ENCODE peak calls at places on chromosomes 7 and 10, in ten cellular contexts. One of them, this sample, is unnamed.

GRCh38 chr10:49123981-49124920 is 8.9 kb upstream of the VSTM4 start:
- DNase-seq in K562: no peak
- DNase-seq in prostate gland: no peak
- DNase-seq in endothelial cell of umbilical vein: no peak
- DNase-seq in breast epithelium: no peak
- DNase-seq in HCT116: no peak
- DNase-seq in GM12878: no peak
- DNase-seq in transverse colon: no peak
- DNase-seq in HepG2: no peak
- DNase-seq in vagina: peak; percentile 18
- DNase-seq in this sample: no peak

GRCh38 chr7:94655562-94655883 is 410 bp downstream of the SGCE start:
- DNase-seq in K562: no peak
- DNase-seq in prostate gland: no peak
- DNase-seq in endothelial cell of umbilical vein: no peak
- DNase-seq in breast epithelium: no peak
- DNase-seq in HCT116: no peak
- DNase-seq in GM12878: no peak
- DNase-seq in transverse colon: no peak
- DNase-seq in HepG2: no peak
- DNase-seq in vagina: no peak
- DNase-seq in this sample: peak; percentile 66

GRCh38 chr10:112288526-112288925 is 5.3 kb downstream of the TECTB start:
- DNase-seq in K562: no peak
- DNase-seq in prostate gland: no peak
- DNase-seq in endothelial cell of umbilical vein: no peak
- DNase-seq in breast epithelium: no peak
- DNase-seq in HCT116: no peak
- DNase-seq in GM12878: no peak
- DNase-seq in transverse colon: no peak
- DNase-seq in HepG2: no peak
- DNase-seq in vagina: no peak
- DNase-seq in this sample: no peak

GRCh38 chr7:22663721-22664120 is 63.3 kb upstream of the IL6 start:
- DNase-seq in K562: no peak
- DNase-seq in prostate gland: no peak
- DNase-seq in endothelial cell of umbilical vein: peak; percentile 78
- DNase-seq in breast epithelium: no peak
- DNase-seq in HCT116: no peak
- DNase-seq in GM12878: no peak
- DNase-seq in transverse colon: no peak
- DNase-seq in HepG2: no peak
- DNase-seq in vagina: no peak
- DNase-seq in this sample: no peak

GRCh38 chr7:1943933-1944618 is 274.0 kb downstream of the ELFN1 start:
- DNase-seq in K562: no peak
- DNase-seq in prostate gland: no peak
- DNase-seq in endothelial cell of umbilical vein: no peak
- DNase-seq in breast epithelium: no peak
- DNase-seq in HCT116: no peak
- DNase-seq in GM12878: no peak
- DNase-seq in transverse colon: no peak
- DNase-seq in HepG2: no peak
- DNase-seq in vagina: no peak
- DNase-seq in this sample: no peak

GRCh38 chr7:4091767-4092166 is 590.3 kb upstream of the FOXK1 start:
- DNase-seq in K562: no peak
- DNase-seq in prostate gland: no peak
- DNase-seq in endothelial cell of umbilical vein: no peak
- DNase-seq in breast epithelium: no peak
- DNase-seq in HCT116: no peak
- DNase-seq in GM12878: no peak
- DNase-seq in transverse colon: no peak
- DNase-seq in HepG2: no peak
- DNase-seq in vagina: no peak
- DNase-seq in this sample: no peak

GRCh38 chr10:22619111-22619510 is 95.3 kb downstream of the PIP4K2A start:
- DNase-seq in K562: no peak
- DNase-seq in prostate gland: no peak
- DNase-seq in endothelial cell of umbilical vein: no peak
- DNase-seq in breast epithelium: no peak
- DNase-seq in HCT116: no peak
- DNase-seq in GM12878: no peak
- DNase-seq in transverse colon: no peak
- DNase-seq in HepG2: no peak
- DNase-seq in vagina: no peak
- DNase-seq in this sample: no peak

GRCh38 chr10:34813626-34814227 is 1.4 kb downstream of the PARD3 start:
- DNase-seq in K562: no peak
- DNase-seq in prostate gland: peak; percentile 26
- DNase-seq in endothelial cell of umbilical vein: peak; percentile 62
- DNase-seq in breast epithelium: no peak
- DNase-seq in HCT116: no peak
- DNase-seq in GM12878: no peak
- DNase-seq in transverse colon: peak; percentile 33
- DNase-seq in HepG2: peak; percentile 42
- DNase-seq in vagina: no peak
- DNase-seq in this sample: no peak

GRCh38 chr10:79445217-79445707 is at the start of gene ZCCHC24:
- DNase-seq in K562: no peak
- DNase-seq in prostate gland: no peak
- DNase-seq in endothelial cell of umbilical vein: peak; percentile 34
- DNase-seq in breast epithelium: no peak
- DNase-seq in HCT116: peak; percentile 22
- DNase-seq in GM12878: no peak
- DNase-seq in transverse colon: peak; percentile 58
- DNase-seq in HepG2: no peak
- DNase-seq in vagina: peak; percentile 87
- DNase-seq in this sample: no peak

GRCh38 chr10:20115929-20116328 is 299.7 kb downstream of the PLXDC2 start:
- DNase-seq in K562: no peak
- DNase-seq in prostate gland: no peak
- DNase-seq in endothelial cell of umbilical vein: no peak
- DNase-seq in breast epithelium: no peak
- DNase-seq in HCT116: no peak
- DNase-seq in GM12878: no peak
- DNase-seq in transverse colon: no peak
- DNase-seq in HepG2: no peak
- DNase-seq in vagina: no peak
- DNase-seq in this sample: no peak

GRCh38 chr10:19663344-19663743 is 152.9 kb upstream of the PLXDC2 start:
- DNase-seq in K562: no peak
- DNase-seq in prostate gland: no peak
- DNase-seq in endothelial cell of umbilical vein: no peak
- DNase-seq in breast epithelium: no peak
- DNase-seq in HCT116: no peak
- DNase-seq in GM12878: no peak
- DNase-seq in transverse colon: no peak
- DNase-seq in HepG2: no peak
- DNase-seq in vagina: no peak
- DNase-seq in this sample: no peak

DNA sequence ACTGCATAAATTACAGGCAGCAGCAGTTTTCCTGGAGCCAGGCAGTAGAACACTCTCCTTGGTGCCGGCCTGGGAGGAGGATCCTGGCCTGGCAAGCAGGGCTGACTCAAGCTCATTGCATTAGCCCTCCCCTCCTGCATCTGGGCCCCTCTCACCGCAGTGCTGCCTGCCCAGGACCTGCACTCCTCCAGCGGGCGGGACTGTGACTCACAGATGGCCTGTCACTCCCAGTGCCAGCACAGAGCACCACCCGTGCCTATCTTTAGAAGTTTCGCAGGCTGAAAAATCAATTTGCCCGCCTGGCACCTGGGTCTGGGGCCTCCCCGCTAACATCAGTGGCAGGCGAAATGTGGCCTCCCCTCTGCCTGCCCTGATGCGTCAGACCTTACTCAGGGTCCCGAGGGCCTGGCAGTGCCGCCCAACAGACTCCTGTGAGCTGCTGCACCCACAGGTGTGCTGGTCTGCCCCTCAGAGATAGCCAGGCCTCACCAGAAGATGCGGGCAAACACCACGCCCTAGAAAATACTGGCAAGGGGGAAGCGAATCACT is 123.8 kb downstream of the KCNMA1 start:
- DNase-seq in K562: no peak
- DNase-seq in prostate gland: peak; percentile 26
- DNase-seq in endothelial cell of umbilical vein: no peak
- DNase-seq in breast epithelium: no peak
- DNase-seq in HCT116: peak; percentile 74
- DNase-seq in GM12878: no peak
- DNase-seq in transverse colon: peak; percentile 61
- DNase-seq in HepG2: no peak
- DNase-seq in vagina: no peak
- DNase-seq in this sample: peak; percentile 88
- TF ChIP-seq POLR2A in K562: no peak
- TF ChIP-seq POLR2A in prostate gland: no peak
- TF ChIP-seq POLR2A in endothelial cell of umbilical vein: no peak
- TF ChIP-seq POLR2A in breast epithelium: no peak
- TF ChIP-seq POLR2A in HCT116: no peak
- TF ChIP-seq POLR2A in GM12878: no peak
- TF ChIP-seq POLR2A in transverse colon: no peak
- TF ChIP-seq POLR2A in HepG2: no peak
- TF ChIP-seq POLR2A in vagina: no peak
- TF ChIP-seq POLR2A in this sample: no peak

DNA sequence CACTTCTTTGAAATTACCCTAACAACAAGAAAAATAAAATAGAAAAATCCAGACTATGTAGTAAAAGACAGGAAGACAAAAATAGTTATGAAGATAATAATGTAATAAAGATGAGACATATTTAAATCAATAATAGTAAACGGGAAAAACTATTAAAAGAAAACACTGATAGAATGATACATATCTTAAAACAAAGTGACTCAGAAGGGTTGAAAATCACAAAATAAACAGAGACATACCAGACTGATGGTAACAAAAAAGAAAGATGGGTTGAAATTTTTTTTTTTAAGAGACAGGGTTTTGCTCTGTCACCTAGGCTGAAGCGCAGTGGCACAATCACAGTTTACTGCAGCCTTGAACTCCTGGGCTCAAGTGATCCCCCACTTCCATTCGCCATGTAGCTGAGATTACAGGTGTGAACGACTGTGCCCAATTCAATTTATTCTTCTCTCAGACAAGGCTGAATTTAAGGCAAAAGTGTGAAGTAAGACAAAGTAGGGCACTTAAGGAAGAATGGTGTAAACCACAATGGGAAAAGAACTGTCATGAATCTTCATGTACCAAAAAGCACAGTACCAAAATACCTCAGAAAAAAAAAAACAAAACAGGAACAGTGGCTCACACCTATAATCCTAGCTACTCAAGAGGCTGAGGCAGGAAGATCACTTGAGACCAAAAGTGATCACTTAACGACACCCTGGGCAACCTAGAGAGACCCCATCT is 47.4 kb downstream of the LMBR1 start:
- DNase-seq in K562: no peak
- DNase-seq in prostate gland: no peak
- DNase-seq in endothelial cell of umbilical vein: no peak
- DNase-seq in breast epithelium: no peak
- DNase-seq in HCT116: no peak
- DNase-seq in GM12878: no peak
- DNase-seq in transverse colon: no peak
- DNase-seq in HepG2: no peak
- DNase-seq in vagina: no peak
- DNase-seq in this sample: no peak
- TF ChIP-seq POLR2AphosphoS5 in K562: no peak
- TF ChIP-seq POLR2AphosphoS5 in prostate gland: no peak
- TF ChIP-seq POLR2AphosphoS5 in endothelial cell of umbilical vein: no peak
- TF ChIP-seq POLR2AphosphoS5 in breast epithelium: no peak
- TF ChIP-seq POLR2AphosphoS5 in HCT116: no peak
- TF ChIP-seq POLR2AphosphoS5 in GM12878: no peak
- TF ChIP-seq POLR2AphosphoS5 in transverse colon: no peak
- TF ChIP-seq POLR2AphosphoS5 in HepG2: no peak
- TF ChIP-seq POLR2AphosphoS5 in vagina: no peak
- TF ChIP-seq POLR2AphosphoS5 in this sample: no peak

GRCh38 chr10:76779163-76779820 is 858.3 kb downstream of the KCNMA1 start:
- DNase-seq in K562: no peak
- DNase-seq in prostate gland: no peak
- DNase-seq in endothelial cell of umbilical vein: no peak
- DNase-seq in breast epithelium: no peak
- DNase-seq in HCT116: no peak
- DNase-seq in GM12878: no peak
- DNase-seq in transverse colon: no peak
- DNase-seq in HepG2: no peak
- DNase-seq in vagina: no peak
- DNase-seq in this sample: no peak
- TF ChIP-seq CTCF in K562: no peak
- TF ChIP-seq CTCF in prostate gland: no peak
- TF ChIP-seq CTCF in endothelial cell of umbilical vein: no peak
- TF ChIP-seq CTCF in breast epithelium: no peak
- TF ChIP-seq CTCF in HCT116: no peak
- TF ChIP-seq CTCF in GM12878: no peak
- TF ChIP-seq CTCF in transverse colon: no peak
- TF ChIP-seq CTCF in HepG2: no peak
- TF ChIP-seq CTCF in vagina: no peak
- TF ChIP-seq CTCF in this sample: peak; percentile 9

GRCh38 chr7:97117372-97118188 is at the start of gene SDHAF3:
- DNase-seq in K562: peak; percentile 97
- DNase-seq in prostate gland: peak; percentile 90
- DNase-seq in endothelial cell of umbilical vein: peak; percentile 93
- DNase-seq in breast epithelium: peak; percentile 97
- DNase-seq in HCT116: peak; percentile 96
- DNase-seq in GM12878: peak; percentile 90
- DNase-seq in transverse colon: peak; percentile 98
- DNase-seq in HepG2: peak; percentile 95
- DNase-seq in vagina: peak; percentile 98
- DNase-seq in this sample: peak; percentile 99

GRCh38 chr7:97118306-97118917 is 914 bp downstream of the SDHAF3 start:
- DNase-seq in K562: no peak
- DNase-seq in prostate gland: no peak
- DNase-seq in endothelial cell of umbilical vein: no peak
- DNase-seq in breast epithelium: no peak
- DNase-seq in HCT116: no peak
- DNase-seq in GM12878: no peak
- DNase-seq in transverse colon: no peak
- DNase-seq in HepG2: no peak
- DNase-seq in vagina: no peak
- DNase-seq in this sample: no peak

GRCh38 chr7:97119747-97120146 is 2.2 kb downstream of the SDHAF3 start:
- DNase-seq in K562: peak; percentile 21
- DNase-seq in prostate gland: no peak
- DNase-seq in endothelial cell of umbilical vein: no peak
- DNase-seq in breast epithelium: no peak
- DNase-seq in HCT116: no peak
- DNase-seq in GM12878: no peak
- DNase-seq in transverse colon: no peak
- DNase-seq in HepG2: no peak
- DNase-seq in vagina: no peak
- DNase-seq in this sample: no peak

GRCh38 chr7:97117035-97117371 is 495 bp upstream of the SDHAF3 start:
- DNase-seq in K562: no peak
- DNase-seq in prostate gland: no peak
- DNase-seq in endothelial cell of umbilical vein: no peak
- DNase-seq in breast epithelium: no peak
- DNase-seq in HCT116: no peak
- DNase-seq in GM12878: no peak
- DNase-seq in transverse colon: no peak
- DNase-seq in HepG2: no peak
- DNase-seq in vagina: no peak
- DNase-seq in this sample: no peak

DNA sequence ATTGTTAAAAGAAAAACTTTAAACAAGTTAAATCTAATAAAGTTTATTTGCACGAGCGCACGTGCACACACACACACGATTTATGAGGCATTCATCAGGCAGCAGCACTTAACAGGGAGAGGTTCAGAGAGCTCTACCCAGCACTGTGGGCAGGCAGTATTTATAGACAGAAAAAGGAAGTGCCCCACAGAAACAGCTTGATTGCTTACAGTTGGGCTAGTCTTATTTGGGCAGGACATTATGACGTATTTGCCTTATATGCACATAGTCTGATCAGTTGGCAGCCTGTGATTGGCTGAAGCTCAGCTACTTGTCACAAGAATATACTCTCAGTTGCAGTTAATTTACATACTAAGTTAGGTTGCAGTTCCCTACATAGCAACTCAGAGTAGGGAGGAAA is 1.2 kb upstream of the SDHAF3 start:
- DNase-seq in K562: no peak
- DNase-seq in prostate gland: peak; percentile 40
- DNase-seq in endothelial cell of umbilical vein: no peak
- DNase-seq in breast epithelium: no peak
- DNase-seq in HCT116: no peak
- DNase-seq in GM12878: no peak
- DNase-seq in transverse colon: no peak
- DNase-seq in HepG2: no peak
- DNase-seq in vagina: no peak
- DNase-seq in this sample: no peak
- TF ChIP-seq POLR2A in K562: no peak
- TF ChIP-seq POLR2A in prostate gland: no peak
- TF ChIP-seq POLR2A in endothelial cell of umbilical vein: no peak
- TF ChIP-seq POLR2A in breast epithelium: no peak
- TF ChIP-seq POLR2A in HCT116: no peak
- TF ChIP-seq POLR2A in GM12878: no peak
- TF ChIP-seq POLR2A in transverse colon: no peak
- TF ChIP-seq POLR2A in HepG2: no peak
- TF ChIP-seq POLR2A in vagina: no peak
- TF ChIP-seq POLR2A in this sample: no peak